ENCODE peak calls at places on chromosomes 1 and 21, in ten cellular contexts. U is globus pallidus; Y is NCI-H226; F is fibroblast of the aortic adventitia; Q is upper lobe of right lung; K is stimulated activated CD4-positive, alpha-beta T cell treated with anti-CD3 and anti-CD28 coated beads, Interleukin-15, amount 100 ng/mL, for 1 hour; J is fibroblast of lung; Z is fibroblast of the conjunctiva; B is foreskin fibroblast; I is stimulated activated CD8-positive, alpha-beta memory T cell treated with anti-CD3 and anti-CD28 coated beads, Interleukin-2, amount 100 ng/mL, for 48 hours. N is an unnamed sample.

GRCh38 chr21:24310780-24311179 is 1296.5 kb downstream of the MRPL39 start:
- DNase-seq in U (no peak), Y (no peak), F (no peak), Q (no peak), K (no peak), J (no peak), Z (no peak), B (no peak), I (no peak), N (no peak)

GRCh38 chr1:44810101-44810761 is 1.9 kb downstream of the BTBD19 start:
- DNase-seq in U (no peak), Y (peak), F (no peak), Q (peak), K (no peak), J (no peak), Z (no peak), B (peak), I (no peak), N (peak)

GRCh38 chr1:178374016-178374415 is 122.7 kb downstream of the CLEC20A start:
- DNase-seq in U (no peak), Y (no peak), F (no peak), Q (no peak), K (no peak), J (no peak), Z (no peak), B (no peak), I (no peak), N (no peak)

GRCh38 chr1:230268371-230269170 is 157.6 kb downstream of the PGBD5 start:
- DNase-seq in U (peak), Y (no peak), F (peak), Q (peak), K (no peak), J (peak), Z (peak), B (peak), I (no peak), N (peak)

GRCh38 chr21:44534688-44535087 is 5.3 kb downstream of the KRTAP10-1 start:
- DNase-seq in U (no peak), Y (no peak), F (no peak), Q (no peak), K (no peak), J (no peak), Z (no peak), B (no peak), I (no peak), N (no peak)

GRCh38 chr1:203422656-203423055 is 53.0 kb upstream of the PRELP start:
- DNase-seq in U (no peak), Y (no peak), F (no peak), Q (no peak), K (no peak), J (no peak), Z (no peak), B (peak), I (no peak), N (no peak)

GRCh38 chr1:62613890-62614289 is 16.6 kb downstream of the ANGPTL3 start:
- DNase-seq in U (no peak), Y (no peak), F (peak), Q (no peak), K (no peak), J (no peak), Z (no peak), B (no peak), I (no peak), N (no peak)

GRCh38 chr1:65812065-65812464 is 19.4 kb downstream of the PDE4B start:
- DNase-seq in U (peak), Y (peak), F (peak), Q (no peak), K (no peak), J (peak), Z (peak), B (peak), I (peak), N (no peak)

GRCh38 chr1:228276361-228276831 is 68.6 kb downstream of the OBSCN start:
- DNase-seq in U (no peak), Y (no peak), F (no peak), Q (no peak), K (no peak), J (no peak), Z (no peak), B (peak), I (no peak), N (no peak)

GRCh38 chr1:113536182-113536780 is 146.0 kb downstream of the MAGI3 start:
- DNase-seq in U (no peak), Y (peak), F (peak), Q (no peak), K (no peak), J (peak), Z (no peak), B (peak), I (no peak), N (no peak)

GRCh38 chr1:15106608-15107007 is 46.9 kb upstream of the TMEM51 start:
- DNase-seq in U (no peak), Y (peak), F (no peak), Q (no peak), K (no peak), J (no peak), Z (no peak), B (no peak), I (no peak), N (peak)

GRCh38 chr1:66546045-66546810 is 12.3 kb downstream of the SGIP1 start:
- DNase-seq in U (no peak), Y (no peak), F (no peak), Q (no peak), K (no peak), J (no peak), Z (no peak), B (no peak), I (no peak), N (no peak)

N was measured in NCI-H1417.